ENCODE peak calls at places on chromosomes 5 and 9, in nine cellular contexts. K is chondrocyte; U is AML-193; E is stimulated activated CD8-positive, alpha-beta memory T cell treated with anti-CD3 and anti-CD28 coated beads, Interleukin-4, amount 100 ng/mL, for 24 hours; T is type B pancreatic cell; F is Right ventricle myocardium superior; V is ACHN; Z is NCI-H345; Y is NCI-H2081. Q is an unnamed sample.

GRCh38 chr5:41414598-41414997 is 95.8 kb downstream of the PLCXD3 start:
- DNase-seq in V (peak; percentile 66), E (no peak), Z (no peak), U (no peak), K (no peak), Y (no peak), F (no peak), T (no peak), Q (no peak)

GRCh38 chr9:125820100-125820804 is 73.1 kb downstream of the PBX3 start:
- DNase-seq in Z (no peak), U (no peak), V (no peak), E (no peak), K (no peak), Y (no peak), F (no peak), T (no peak), Q (no peak)

GRCh38 chr9:76912631-76913275 is 6.8 kb upstream of the PRUNE2 start:
- DNase-seq in Z (no peak), E (no peak), Y (no peak), V (peak; percentile 78), T (no peak), F (no peak), K (no peak), U (no peak), Q (no peak)

GRCh38 chr9:88291056-88291455 is 97.2 kb upstream of the SPIN1 start:
- DNase-seq in F (no peak), V (no peak), T (peak; percentile 34), E (no peak), Y (no peak), K (no peak), U (no peak), Z (no peak), Q (no peak)

GRCh38 chr5:13034048-13034447 is 910.4 kb downstream of the DNAH5 start:
- DNase-seq in U (no peak), T (no peak), K (no peak), F (no peak), V (no peak), Y (no peak), Z (no peak), E (no peak), Q (no peak)

GRCh38 chr9:278651-279050 is 64.0 kb downstream of the DOCK8 start:
- DNase-seq in U (no peak), K (no peak), F (no peak), E (no peak), V (no peak), T (no peak), Z (no peak), Y (no peak), Q (peak; percentile 29)

GRCh38 chr5:175880213-175880612 is 8.8 kb downstream of the CPLX2 start:
- DNase-seq in V (no peak), F (no peak), K (no peak), Y (no peak), E (no peak), U (no peak), Z (no peak), T (no peak), Q (no peak)

GRCh38 chr5:74140409-74140808 is 500.1 kb downstream of the ENC1 start:
- DNase-seq in K (no peak), U (no peak), F (no peak), Z (no peak), E (no peak), Y (no peak), T (no peak), V (no peak), Q (no peak)

GRCh38 chr5:56815657-56816545 is 552 bp downstream of the MAP3K1 start:
- DNase-seq in E (peak; percentile 28), Z (peak; percentile 54), F (peak; percentile 54), Y (peak; percentile 32), T (peak; percentile 75), K (no peak), U (no peak), V (no peak), Q (peak; percentile 40)

GRCh38 chr9:116066221-116066620 is 87.4 kb upstream of the PAPPA start:
- DNase-seq in U (no peak), T (no peak), F (no peak), Y (no peak), V (no peak), Z (no peak), E (no peak), K (no peak), Q (no peak)

GRCh38 chr5:165209101-165209727 is 1703.8 kb downstream of the MAT2B start:
- DNase-seq in E (no peak), F (no peak), Y (peak; percentile 6), V (peak; percentile 33), U (peak; percentile 30), Z (no peak), K (no peak), T (no peak), Q (no peak)

GRCh38 chr9:88953401-88954029 is 37.8 kb upstream of the S1PR3 start:
- DNase-seq in Y (no peak), Z (no peak), T (no peak), K (no peak), F (no peak), E (no peak), V (no peak), U (no peak), Q (no peak)

GRCh38 chr5:132090107-132090506 is 16.5 kb downstream of the CSF2 start:
- DNase-seq in K (no peak), U (no peak), V (peak; percentile 79), T (no peak), Z (no peak), Y (no peak), E (no peak), F (no peak), Q (no peak)

GRCh38 chr5:23314827-23315226 is 192.6 kb upstream of the PRDM9 start:
- DNase-seq in U (no peak), Y (no peak), E (no peak), K (no peak), T (no peak), Z (no peak), V (no peak), F (no peak), Q (no peak)

GRCh38 chr9:116377179-116377790 is 223.7 kb downstream of the PAPPA start:
- DNase-seq in F (no peak), Z (no peak), U (no peak), T (no peak), E (no peak), K (no peak), Y (no peak), V (peak; percentile 82), Q (no peak)

Q was measured in stimulated activated effector memory CD8-positive, alpha-beta T cell treated with anti-CD3 and anti-CD28 coated beads, Interleukin-12 subunit alpha, Interleukin-12 subunit beta, amount 100 ng/mL, for 72 hours.